ENCODE peak calls at places on chromosomes 2 and 18, in five cellular contexts. One of them, this sample, is unnamed. For H3K9me3, the result is how much of the 10 kb centered on the place peaks cover.

GRCh38 chr18:3447895-3448844 is 1.8 kb upstream of the TGIF1 start:
- DNase-seq in heart left ventricle: peak
- DNase-seq in uterus: peak
- DNase-seq in breast epithelium: peak
- DNase-seq in ovary: peak
- DNase-seq in this sample: peak

GRCh38 chr2:15595342-15595905 is 3.8 kb downstream of the DDX1 start:
- DNase-seq in heart left ventricle: no peak
- DNase-seq in ovary: no peak
- DNase-seq in uterus: no peak
- DNase-seq in breast epithelium: no peak
- DNase-seq in this sample: no peak

GRCh38 chr2:183898641-183899040 is 699.7 kb upstream of the ZNF804A start:
- DNase-seq in uterus: no peak
- DNase-seq in breast epithelium: no peak
- DNase-seq in ovary: no peak
- DNase-seq in heart left ventricle: no peak
- DNase-seq in this sample: no peak

GRCh38 chr2:28137221-28137620 is 246.7 kb downstream of the BABAM2 start:
- DNase-seq in breast epithelium: peak
- DNase-seq in uterus: peak
- DNase-seq in heart left ventricle: peak
- DNase-seq in ovary: peak
- DNase-seq in this sample: peak

GRCh38 chr2:228367356-228367755 is 185.9 kb upstream of the SPHKAP start:
- DNase-seq in uterus: no peak
- DNase-seq in ovary: no peak
- DNase-seq in breast epithelium: no peak
- DNase-seq in heart left ventricle: no peak
- DNase-seq in this sample: no peak

GRCh38 chr2:99865818-99866676 is 276.3 kb downstream of the AFF3 start:
- DNase-seq in breast epithelium: no peak
- DNase-seq in uterus: no peak
- DNase-seq in ovary: no peak
- DNase-seq in heart left ventricle: no peak
- DNase-seq in this sample: no peak

GRCh38 chr2:242060212-242060835 is 190.8 kb downstream of the RTP5 start:
- DNase-seq in ovary: no peak
- DNase-seq in uterus: no peak
- DNase-seq in breast epithelium: no peak
- DNase-seq in heart left ventricle: no peak
- DNase-seq in this sample: no peak

GRCh38 chr2:223692227-223692947 is 90.2 kb upstream of the SCG2 start:
- DNase-seq in heart left ventricle: peak
- DNase-seq in uterus: peak
- DNase-seq in breast epithelium: no peak
- DNase-seq in ovary: no peak
- DNase-seq in this sample: peak

GRCh38 chr2:86832334-86833096 is 29.2 kb downstream of the CD8B start:
- DNase-seq in ovary: no peak
- DNase-seq in uterus: no peak
- DNase-seq in heart left ventricle: no peak
- DNase-seq in breast epithelium: no peak
- DNase-seq in this sample: no peak

GRCh38 chr2:178553047-178553446 is 72.8 kb downstream of the PLEKHA3 start:
- DNase-seq in heart left ventricle: no peak
- DNase-seq in breast epithelium: no peak
- DNase-seq in ovary: no peak
- DNase-seq in uterus: no peak
- DNase-seq in this sample: no peak

GRCh38 chr2:44107974-44108373 is 60.7 kb upstream of the PPM1B start:
- DNase-seq in heart left ventricle: no peak
- DNase-seq in breast epithelium: no peak
- DNase-seq in uterus: no peak
- DNase-seq in ovary: no peak
- DNase-seq in this sample: no peak

GRCh38 chr18:26425148-26425531 is 123.2 kb downstream of the KCTD1 start:
- DNase-seq in ovary: no peak
- DNase-seq in heart left ventricle: no peak
- DNase-seq in breast epithelium: no peak
- DNase-seq in uterus: peak
- DNase-seq in this sample: no peak

GRCh38 chr2:225889452-225889851 is 489.9 kb downstream of the NYAP2 start:
- DNase-seq in uterus: peak
- DNase-seq in ovary: no peak
- DNase-seq in breast epithelium: no peak
- DNase-seq in heart left ventricle: no peak
- DNase-seq in this sample: no peak

GRCh38 chr2:120543899-120544298 is 191.8 kb upstream of the GLI2 start:
- DNase-seq in uterus: peak
- DNase-seq in breast epithelium: no peak
- DNase-seq in heart left ventricle: peak
- DNase-seq in ovary: no peak
- DNase-seq in this sample: peak

GRCh38 chr2:453132-453531 is 165.2 kb upstream of the ALKAL2 start:
- DNase-seq in breast epithelium: no peak
- DNase-seq in ovary: no peak
- DNase-seq in uterus: no peak
- DNase-seq in heart left ventricle: no peak
- DNase-seq in this sample: no peak

GRCh38 chr2:108701208-108701607 is 18.1 kb upstream of the RANBP2 start:
- DNase-seq in heart left ventricle: no peak
- DNase-seq in breast epithelium: no peak
- DNase-seq in uterus: no peak
- DNase-seq in ovary: no peak
- DNase-seq in this sample: no peak

GRCh38 chr18:61772293-61772848 is 120.4 kb downstream of the RNF152 start:
- DNase-seq in ovary: no peak
- DNase-seq in breast epithelium: no peak
- DNase-seq in heart left ventricle: no peak
- DNase-seq in uterus: no peak
- DNase-seq in this sample: no peak

GRCh38 chr2:8154936-8155335 is 526.9 kb upstream of the ID2 start:
- DNase-seq in uterus: no peak
- DNase-seq in breast epithelium: no peak
- DNase-seq in ovary: no peak
- DNase-seq in heart left ventricle: no peak
- DNase-seq in this sample: no peak

GRCh38 chr2:203880557-203881125 is 13.1 kb downstream of the CTLA4 start:
- DNase-seq in heart left ventricle: no peak
- DNase-seq in ovary: no peak
- DNase-seq in breast epithelium: no peak
- DNase-seq in uterus: no peak
- DNase-seq in this sample: no peak

GRCh38 chr2:29108225-29108624 is 7.0 kb upstream of the CLIP4 start:
- DNase-seq in breast epithelium: peak
- DNase-seq in uterus: no peak
- DNase-seq in heart left ventricle: no peak
- DNase-seq in ovary: no peak
- DNase-seq in this sample: no peak

GRCh38 chr2:230319211-230319862 is 7.7 kb upstream of the SP140L start:
- DNase-seq in heart left ventricle: no peak
- DNase-seq in uterus: no peak
- DNase-seq in ovary: no peak
- DNase-seq in breast epithelium: no peak
- DNase-seq in this sample: peak

GRCh38 chr2:70188460-70188859 is 2.4 kb downstream of the C2orf42 start:
- DNase-seq in ovary: no peak
- DNase-seq in uterus: no peak
- DNase-seq in breast epithelium: no peak
- DNase-seq in heart left ventricle: no peak
- DNase-seq in this sample: no peak

GRCh38 chr2:205564761-205565160 is 117.5 kb upstream of the NRP2 start:
- DNase-seq in breast epithelium: no peak
- DNase-seq in heart left ventricle: no peak
- DNase-seq in uterus: no peak
- DNase-seq in ovary: no peak
- DNase-seq in this sample: no peak

GRCh38 chr2:172693037-172693436 is 42.6 kb upstream of the RAPGEF4 start:
- DNase-seq in breast epithelium: no peak
- DNase-seq in heart left ventricle: peak
- DNase-seq in uterus: peak
- DNase-seq in ovary: no peak
- DNase-seq in this sample: peak

GRCh38 chr18:46481048-46481846 is 175.8 kb downstream of the LOXHD1 start:
- DNase-seq in heart left ventricle: peak
- DNase-seq in ovary: no peak
- DNase-seq in breast epithelium: peak
- DNase-seq in uterus: no peak
- DNase-seq in this sample: peak

GRCh38 chr2:140063356-140063755 is 1283.2 kb upstream of the NXPH2 start:
- DNase-seq in breast epithelium: no peak
- DNase-seq in uterus: no peak
- DNase-seq in ovary: no peak
- DNase-seq in heart left ventricle: no peak
- DNase-seq in this sample: no peak

GRCh38 chr2:157839162-157839801 is 36.8 kb downstream of the ACVR1 start:
- DNase-seq in uterus: no peak
- DNase-seq in breast epithelium: no peak
- DNase-seq in heart left ventricle: no peak
- DNase-seq in ovary: peak
- DNase-seq in this sample: peak

GRCh38 chr18:13558132-13558531 is 168.2 kb downstream of the FAM210A start:
- DNase-seq in heart left ventricle: peak
- DNase-seq in breast epithelium: no peak
- DNase-seq in uterus: no peak
- DNase-seq in ovary: no peak
- DNase-seq in this sample: peak

GRCh38 chr2:174888136-174888535 is 117.0 kb downstream of the CHN1 start:
- DNase-seq in heart left ventricle: no peak
- DNase-seq in uterus: no peak
- DNase-seq in breast epithelium: no peak
- DNase-seq in ovary: no peak
- DNase-seq in this sample: no peak

GRCh38 chr18:41266214-41266613 is 688.8 kb upstream of the PIK3C3 start:
- DNase-seq in breast epithelium: no peak
- DNase-seq in uterus: no peak
- DNase-seq in heart left ventricle: no peak
- DNase-seq in ovary: no peak
- DNase-seq in this sample: no peak

GRCh38 chr18:40048253-40048652 is 1906.8 kb upstream of the PIK3C3 start:
- DNase-seq in ovary: no peak
- DNase-seq in heart left ventricle: no peak
- DNase-seq in breast epithelium: no peak
- DNase-seq in uterus: no peak
- DNase-seq in this sample: no peak

DNA sequence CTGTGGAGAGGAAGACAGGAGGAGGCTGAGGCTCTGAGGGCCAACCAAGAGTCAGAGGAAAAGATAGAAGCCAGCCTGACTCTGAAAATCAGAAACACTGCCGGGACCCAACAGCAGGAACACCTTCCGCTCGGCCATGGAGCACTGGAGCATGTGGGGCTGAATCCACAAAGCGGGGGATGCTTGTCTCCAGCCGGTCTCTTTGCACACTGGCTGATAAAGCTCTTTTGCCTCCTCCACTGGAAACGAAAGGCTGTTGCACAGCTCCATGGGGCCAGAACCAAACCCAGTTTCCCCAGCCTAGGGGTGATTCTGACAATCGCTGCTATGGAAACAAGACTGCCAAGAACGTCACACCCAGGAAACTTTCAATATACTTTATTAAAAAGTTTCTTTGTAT is 90.3 kb downstream of the COL6A3 start:
- DNase-seq in heart left ventricle: no peak
- DNase-seq in uterus: no peak
- DNase-seq in ovary: no peak
- DNase-seq in breast epithelium: no peak
- DNase-seq in this sample: no peak
- H3K27ac ChIP-seq in heart left ventricle: peak
- H3K27ac ChIP-seq in uterus: peak
- H3K27ac ChIP-seq in ovary: peak
- H3K27ac ChIP-seq in breast epithelium: no peak
- H3K27ac ChIP-seq in this sample: no peak

DNA sequence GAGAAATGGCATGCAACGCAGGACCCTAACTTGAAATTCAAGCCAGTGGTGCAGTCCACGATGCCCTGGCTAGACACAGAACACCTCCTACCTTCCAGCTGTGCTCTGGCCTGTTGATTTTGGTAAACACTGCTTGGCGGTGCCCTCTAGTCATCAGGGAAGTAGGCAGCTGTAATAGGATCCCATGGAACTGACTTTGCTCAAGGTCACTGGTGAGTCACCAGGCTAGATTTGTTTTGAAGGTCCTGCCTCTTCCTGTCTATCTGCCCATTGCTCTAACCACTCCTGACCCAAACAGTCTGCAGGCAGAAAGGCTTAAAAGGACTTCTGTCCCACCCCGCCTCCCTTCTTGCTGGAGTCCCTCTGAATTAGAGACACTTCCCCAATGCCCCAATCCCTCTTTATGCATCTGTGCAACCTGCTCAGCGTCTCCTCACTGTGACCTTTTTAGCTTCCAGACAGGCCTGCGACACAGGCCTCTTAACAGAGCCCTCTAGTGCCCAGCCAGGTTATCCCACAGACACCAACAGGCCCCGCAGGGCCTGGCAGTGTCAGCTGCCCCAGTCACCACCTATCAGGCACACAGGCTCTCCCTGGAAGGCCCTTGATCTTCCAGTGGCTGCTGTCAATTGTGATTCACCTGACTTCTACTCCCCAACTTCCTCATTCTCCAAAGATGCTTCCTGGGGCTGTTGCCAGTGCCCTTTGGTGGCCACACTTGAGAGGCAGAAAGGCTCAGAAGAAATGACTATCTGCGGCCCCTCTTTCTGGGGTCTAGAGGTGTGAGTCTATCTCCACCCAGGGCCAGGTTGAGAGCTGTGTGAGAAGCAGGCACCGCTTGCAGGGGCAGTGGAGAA is 5.2 kb downstream of the TMEM127 start:
- DNase-seq in ovary: peak
- DNase-seq in heart left ventricle: peak
- DNase-seq in uterus: peak
- DNase-seq in breast epithelium: peak
- DNase-seq in this sample: peak
- TF ChIP-seq CTCF in ovary: peak
- TF ChIP-seq CTCF in heart left ventricle: peak
- TF ChIP-seq CTCF in uterus: peak
- TF ChIP-seq CTCF in breast epithelium: no peak
- TF ChIP-seq CTCF in this sample: peak

GRCh38 chr18:14927701-14928100 is 179.7 kb downstream of the ANKRD30B start:
- DNase-seq in heart left ventricle: no peak
- DNase-seq in breast epithelium: no peak
- DNase-seq in uterus: no peak
- DNase-seq in ovary: no peak
- DNase-seq in this sample: no peak
- H3K9me3 ChIP-seq in heart left ventricle: under half
- H3K9me3 ChIP-seq in breast epithelium: under half
- H3K9me3 ChIP-seq in uterus: under half
- H3K9me3 ChIP-seq in ovary: under half
- H3K9me3 ChIP-seq in this sample: under half

DNA sequence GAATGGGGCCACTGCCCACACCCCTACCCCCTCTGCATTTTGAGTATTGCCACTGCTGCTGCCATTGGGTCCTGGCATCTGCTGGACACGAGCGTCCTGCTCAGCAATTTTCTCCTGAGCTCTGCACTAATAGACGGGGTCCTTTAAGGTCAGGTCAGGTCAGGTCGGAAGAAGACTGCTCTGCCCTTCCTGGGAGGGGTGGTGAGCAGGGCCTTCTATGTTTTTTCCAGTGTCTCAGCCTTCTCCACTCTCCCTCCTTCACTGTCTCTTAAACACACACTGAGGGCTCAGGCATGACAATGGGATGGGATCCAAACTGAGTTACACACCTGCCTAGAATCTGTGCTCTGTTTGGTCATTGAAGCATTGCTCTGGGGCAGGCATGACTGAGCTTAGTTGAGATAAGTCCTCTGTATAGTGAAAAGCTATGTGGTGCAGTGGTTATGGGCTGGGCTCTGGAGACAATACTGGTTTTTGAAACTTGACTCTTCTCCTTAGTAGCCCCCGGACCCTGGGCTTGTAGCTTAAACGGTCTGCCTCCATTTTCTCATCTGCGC is 10.6 kb downstream of the MYO1B start:
- DNase-seq in breast epithelium: no peak
- DNase-seq in uterus: no peak
- DNase-seq in heart left ventricle: no peak
- DNase-seq in ovary: no peak
- DNase-seq in this sample: no peak
- H3K27ac ChIP-seq in breast epithelium: no peak
- H3K27ac ChIP-seq in uterus: no peak
- H3K27ac ChIP-seq in heart left ventricle: no peak
- H3K27ac ChIP-seq in ovary: no peak
- H3K27ac ChIP-seq in this sample: no peak